ENCODE peak calls at places on chromosomes 13 and 19, in four cellular contexts. One of them, this sample, is unnamed.

GRCh38 chr13:111517641-111518010 is 197.2 kb downstream of the TEX29 start:
- DNase-seq in progenitor cell of endocrine pancreas: no peak
- DNase-seq in lower leg skin: no peak
- DNase-seq in upper lobe of right lung: no peak
- DNase-seq in this sample: no peak

GRCh38 chr19:7869910-7870511 is 4.2 kb downstream of the PRR36 start:
- DNase-seq in progenitor cell of endocrine pancreas: no peak
- DNase-seq in lower leg skin: no peak
- DNase-seq in upper lobe of right lung: peak; percentile 79
- DNase-seq in this sample: no peak

GRCh38 chr19:49591731-49592485 is 926 bp downstream of the PRR12 start:
- DNase-seq in upper lobe of right lung: peak; percentile 79
- DNase-seq in progenitor cell of endocrine pancreas: no peak
- DNase-seq in lower leg skin: peak; percentile 92
- DNase-seq in this sample: no peak

GRCh38 chr19:5001547-5002131 is 32.7 kb downstream of the KDM4B start:
- DNase-seq in upper lobe of right lung: no peak
- DNase-seq in lower leg skin: no peak
- DNase-seq in progenitor cell of endocrine pancreas: no peak
- DNase-seq in this sample: no peak

GRCh38 chr19:46764817-46765291 is 18.6 kb upstream of the STRN4 start:
- DNase-seq in lower leg skin: no peak
- DNase-seq in progenitor cell of endocrine pancreas: no peak
- DNase-seq in upper lobe of right lung: no peak
- DNase-seq in this sample: no peak

GRCh38 chr19:50931023-50931422 is 19.8 kb upstream of the KLK4 start:
- DNase-seq in lower leg skin: no peak
- DNase-seq in upper lobe of right lung: no peak
- DNase-seq in progenitor cell of endocrine pancreas: no peak
- DNase-seq in this sample: no peak

GRCh38 chr19:3556978-3557460 is 367 bp downstream of the MFSD12 start:
- DNase-seq in upper lobe of right lung: peak; percentile 79
- DNase-seq in lower leg skin: no peak
- DNase-seq in progenitor cell of endocrine pancreas: no peak
- DNase-seq in this sample: no peak

GRCh38 chr13:50386527-50387123 is 371.4 kb downstream of the KCNRG start:
- DNase-seq in lower leg skin: no peak
- DNase-seq in progenitor cell of endocrine pancreas: no peak
- DNase-seq in upper lobe of right lung: no peak
- DNase-seq in this sample: no peak

GRCh38 chr13:88592105-88592504 is 920.9 kb downstream of the SLITRK5 start:
- DNase-seq in lower leg skin: no peak
- DNase-seq in progenitor cell of endocrine pancreas: no peak
- DNase-seq in upper lobe of right lung: no peak
- DNase-seq in this sample: no peak

GRCh38 chr13:112066624-112067004 is 335 bp upstream of the SOX1 start:
- DNase-seq in progenitor cell of endocrine pancreas: no peak
- DNase-seq in lower leg skin: peak; percentile 82
- DNase-seq in upper lobe of right lung: no peak
- DNase-seq in this sample: no peak

GRCh38 chr13:28583661-28584091 is 75.3 kb upstream of the POMP start:
- DNase-seq in upper lobe of right lung: no peak
- DNase-seq in progenitor cell of endocrine pancreas: no peak
- DNase-seq in lower leg skin: no peak
- DNase-seq in this sample: no peak

GRCh38 chr19:40663712-40664692 is 26.4 kb downstream of the NUMBL start:
- DNase-seq in progenitor cell of endocrine pancreas: no peak
- DNase-seq in lower leg skin: no peak
- DNase-seq in upper lobe of right lung: no peak
- DNase-seq in this sample: peak; percentile 82

GRCh38 chr13:107252021-107252420 is 684.1 kb upstream of the ARGLU1 start:
- DNase-seq in progenitor cell of endocrine pancreas: no peak
- DNase-seq in lower leg skin: no peak
- DNase-seq in upper lobe of right lung: no peak
- DNase-seq in this sample: no peak

GRCh38 chr19:50651174-50651573 is 1.9 kb downstream of the C19orf81 start:
- DNase-seq in progenitor cell of endocrine pancreas: no peak
- DNase-seq in upper lobe of right lung: no peak
- DNase-seq in lower leg skin: no peak
- DNase-seq in this sample: no peak

GRCh38 chr19:16160943-16161560 is 12.3 kb downstream of the CIB3 start:
- DNase-seq in upper lobe of right lung: no peak
- DNase-seq in lower leg skin: no peak
- DNase-seq in progenitor cell of endocrine pancreas: no peak
- DNase-seq in this sample: no peak

GRCh38 chr13:66618702-66619101 is 611.4 kb downstream of the PCDH9 start:
- DNase-seq in upper lobe of right lung: no peak
- DNase-seq in lower leg skin: no peak
- DNase-seq in progenitor cell of endocrine pancreas: no peak
- DNase-seq in this sample: no peak
- TF ChIP-seq CTCF in upper lobe of right lung: peak; percentile 11
- TF ChIP-seq CTCF in lower leg skin: no peak
- TF ChIP-seq CTCF in progenitor cell of endocrine pancreas: peak; percentile 51
- TF ChIP-seq CTCF in this sample: no peak

GRCh38 chr13:66860868-66861447 is 369.2 kb downstream of the PCDH9 start:
- DNase-seq in upper lobe of right lung: no peak
- DNase-seq in progenitor cell of endocrine pancreas: no peak
- DNase-seq in lower leg skin: no peak
- DNase-seq in this sample: no peak
- TF ChIP-seq CTCF in upper lobe of right lung: no peak
- TF ChIP-seq CTCF in progenitor cell of endocrine pancreas: no peak
- TF ChIP-seq CTCF in lower leg skin: no peak
- TF ChIP-seq CTCF in this sample: no peak

GRCh38 chr13:41848435-41849255 is 112.3 kb downstream of the VWA8 start:
- DNase-seq in lower leg skin: no peak
- DNase-seq in progenitor cell of endocrine pancreas: no peak
- DNase-seq in upper lobe of right lung: no peak
- DNase-seq in this sample: no peak
- TF ChIP-seq CTCF in lower leg skin: no peak
- TF ChIP-seq CTCF in progenitor cell of endocrine pancreas: no peak
- TF ChIP-seq CTCF in upper lobe of right lung: no peak
- TF ChIP-seq CTCF in this sample: no peak

DNA sequence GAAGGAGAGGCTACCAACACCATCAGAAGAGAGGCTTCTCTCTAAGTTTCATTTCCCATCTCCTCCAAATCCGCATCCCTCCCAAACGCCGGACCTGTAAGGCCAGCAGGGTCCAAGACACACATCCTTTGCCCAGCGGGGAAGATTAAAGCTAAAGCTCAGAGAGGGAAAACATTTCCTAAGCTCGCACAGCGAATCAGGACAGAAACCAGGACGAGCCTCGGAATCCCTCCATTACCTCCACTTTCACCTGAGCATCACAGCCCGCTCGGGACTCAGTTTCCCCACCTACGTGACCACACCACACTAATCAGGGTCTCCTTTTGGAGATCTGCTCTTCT is 711 bp upstream of the FOSB start:
- DNase-seq in progenitor cell of endocrine pancreas: no peak
- DNase-seq in upper lobe of right lung: no peak
- DNase-seq in lower leg skin: no peak
- DNase-seq in this sample: no peak
- TF ChIP-seq CTCF in progenitor cell of endocrine pancreas: no peak
- TF ChIP-seq CTCF in upper lobe of right lung: no peak
- TF ChIP-seq CTCF in lower leg skin: no peak
- TF ChIP-seq CTCF in this sample: no peak

DNA sequence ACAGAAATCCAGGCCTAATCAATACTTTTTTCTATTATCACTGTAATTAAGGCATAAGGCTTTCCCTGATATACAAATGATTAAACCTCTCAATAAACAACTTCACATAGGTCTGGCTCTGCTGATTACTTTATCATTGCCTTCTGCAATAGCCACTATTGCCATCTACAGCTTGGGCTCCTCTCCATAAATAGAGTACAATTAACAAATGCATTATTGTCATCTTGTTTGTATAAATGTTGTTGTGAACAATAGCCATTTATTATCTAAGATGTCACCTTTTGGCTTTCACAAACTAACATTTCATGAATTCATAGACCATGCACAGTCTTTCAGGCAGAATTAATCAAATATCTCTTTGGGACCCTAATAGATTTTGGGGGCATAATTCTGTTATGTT is 53.3 kb downstream of the NHLRC3 start:
- DNase-seq in lower leg skin: no peak
- DNase-seq in upper lobe of right lung: no peak
- DNase-seq in progenitor cell of endocrine pancreas: no peak
- DNase-seq in this sample: no peak
- TF ChIP-seq CTCF in lower leg skin: no peak
- TF ChIP-seq CTCF in upper lobe of right lung: no peak
- TF ChIP-seq CTCF in progenitor cell of endocrine pancreas: no peak
- TF ChIP-seq CTCF in this sample: no peak